ENCODE peak calls at places on chromosomes 12 and 14, in four cellular contexts. Z is EL, G is NCI-H1092, M is fibroblast of lung. O is an unnamed sample.

GRCh38 chr12:116528067-116528466 is 31.1 kb upstream of the MAP1LC3B2 start:
- DNase-seq in Z (peak), G (no peak), M (peak), O (no peak)

GRCh38 chr12:13128291-13129000 is 25.0 kb upstream of the GSG1 start:
- DNase-seq in Z (peak), G (no peak), M (no peak), O (no peak)

GRCh38 chr14:69270795-69271708 is 11.1 kb downstream of the GALNT16 start:
- DNase-seq in M (no peak), G (no peak), Z (peak), O (peak)

GRCh38 chr12:68455676-68456345 is 123.6 kb upstream of the MDM1 start:
- DNase-seq in M (no peak), G (no peak), Z (no peak), O (no peak)

GRCh38 chr12:57040750-57041149 is 9.2 kb downstream of the MYO1A start:
- DNase-seq in Z (no peak), M (no peak), G (no peak), O (no peak)

GRCh38 chr12:32891956-32892355 is 4.6 kb downstream of the PKP2 start:
- DNase-seq in Z (peak), G (no peak), M (no peak), O (peak)

GRCh38 chr12:88228720-88229119 is 86.6 kb downstream of the TMTC3 start:
- DNase-seq in Z (no peak), G (no peak), M (no peak), O (no peak)

GRCh38 chr12:104985206-104985605 is 910 bp upstream of the NOPCHAP1 start:
- DNase-seq in M (no peak), G (no peak), Z (no peak), O (no peak)

GRCh38 chr12:83147341-83147740 is 460.6 kb downstream of the TMTC2 start:
- DNase-seq in G (no peak), M (no peak), Z (no peak), O (no peak)

GRCh38 chr14:90522585-90523191 is 125.9 kb downstream of the CALM1 start:
- DNase-seq in G (peak), M (no peak), Z (no peak), O (no peak)

GRCh38 chr12:81564237-81564636 is 194.9 kb downstream of the PPFIA2 start:
- DNase-seq in G (no peak), M (no peak), Z (no peak), O (no peak)

GRCh38 chr12:27460471-27460978 is 14.0 kb downstream of the SMCO2 start:
- DNase-seq in G (no peak), M (no peak), Z (no peak), O (peak)

GRCh38 chr12:46107591-46107990 is 117.2 kb upstream of the SCAF11 start:
- DNase-seq in Z (no peak), M (no peak), G (no peak), O (no peak)

GRCh38 chr12:2692156-2692555 is 102.6 kb upstream of the FKBP4 start:
- DNase-seq in M (no peak), Z (no peak), G (no peak), O (no peak)

GRCh38 chr14:43735926-43736325 is 771.2 kb downstream of the FSCB start:
- DNase-seq in M (no peak), Z (no peak), G (no peak), O (no peak)

GRCh38 chr12:43282106-43282505 is 269.9 kb downstream of the ADAMTS20 start:
- DNase-seq in Z (peak), G (no peak), M (peak), O (no peak)

GRCh38 chr14:53951661-53952265 is 4.9 kb downstream of the BMP4 start:
- DNase-seq in M (peak), Z (no peak), G (no peak), O (no peak)

GRCh38 chr12:109202770-109203169 is 86.4 kb downstream of the ACACB start:
- DNase-seq in M (peak), Z (no peak), G (no peak), O (no peak)

GRCh38 chr12:23704992-23705943 is 244.2 kb downstream of the SOX5 start:
- DNase-seq in G (no peak), Z (no peak), M (no peak), O (no peak)

GRCh38 chr12:116068853-116069252 is 208.6 kb downstream of the MED13L start:
- DNase-seq in Z (no peak), M (no peak), G (no peak), O (no peak)

GRCh38 chr12:127555071-127555470 is 711.9 kb upstream of the TMEM132C start:
- DNase-seq in G (no peak), M (no peak), Z (no peak), O (no peak)

GRCh38 chr12:50088577-50089335 is 3.6 kb downstream of the SMARCD1 start:
- DNase-seq in M (peak), Z (peak), G (peak), O (peak)

GRCh38 chr14:23430733-23431105 is 4.7 kb downstream of the MYH7 start:
- DNase-seq in G (no peak), Z (peak), M (no peak), O (peak)

GRCh38 chr12:43891856-43892574 is 56.1 kb downstream of the TMEM117 start:
- DNase-seq in M (no peak), G (no peak), Z (no peak), O (no peak)

GRCh38 chr12:14256555-14257169 is 108.8 kb upstream of the ATF7IP start:
- DNase-seq in M (peak), Z (peak), G (peak), O (peak)

GRCh38 chr14:100662850-100663527 is 63.7 kb upstream of the DLK1 start:
- DNase-seq in M (peak), G (peak), Z (peak), O (peak)

GRCh38 chr14:76761849-76762616 is 765 bp downstream of the VASH1 start:
- DNase-seq in M (no peak), Z (no peak), G (no peak), O (no peak)

GRCh38 chr14:93132472-93133065 is 16.8 kb upstream of the ITPK1 start:
- DNase-seq in G (peak), Z (peak), M (peak), O (peak)

GRCh38 chr14:54683882-54684794 is 117.2 kb downstream of the SAMD4A start:
- DNase-seq in M (peak), Z (peak), G (no peak), O (peak)

GRCh38 chr12:39441963-39442894 is 691 bp downstream of the KIF21A start:
- DNase-seq in G (peak), Z (peak), M (peak), O (peak)

GRCh38 chr14:87149583-87150354 is 843.2 kb downstream of the GALC start:
- DNase-seq in G (no peak), M (peak), Z (peak), O (no peak)

GRCh38 chr14:95545769-95546168 is 10.9 kb downstream of the GLRX5 start:
- DNase-seq in G (no peak), M (peak), Z (peak), O (no peak)

GRCh38 chr12:106416273-106416672 is 58.7 kb downstream of the POLR3B start:
- DNase-seq in G (no peak), Z (peak), M (no peak), O (no peak)